ENCODE peak calls at places on chromosomes 6 and 20, in six cellular contexts. K, N, G, Y, T and Q are unnamed samples.
A peak's percentile ranks its signal among the peaks of the same experiment; 100 is the strongest.

GRCh38 chr20:41482647-41483552 is 116.3 kb upstream of the EMILIN3 start:
- DNase-seq in K (no peak), N (no peak), G (no peak), Y (no peak), T (no peak), Q (no peak)

GRCh38 chr6:121826156-121826810 is 390.8 kb downstream of the GJA1 start:
- DNase-seq in K (no peak), N (no peak), G (no peak), Y (no peak), T (no peak), Q (no peak)

GRCh38 chr6:84119277-84119676 is 85.7 kb downstream of the MRAP2 start:
- DNase-seq in K (no peak), N (no peak), G (no peak), Y (no peak), T (no peak), Q (no peak)

GRCh38 chr6:48098923-48099322 is 12.1 kb downstream of the PTCHD4 start:
- DNase-seq in K (no peak), N (no peak), G (no peak), Y (no peak), T (no peak), Q (no peak)

GRCh38 chr6:41042656-41043055 is 389 bp downstream of the TSPO2 start:
- DNase-seq in K (no peak), N (no peak), G (no peak), Y (no peak), T (no peak), Q (no peak)

GRCh38 chr6:169058634-169059033 is 195.0 kb downstream of the THBS2 start:
- DNase-seq in K (no peak), N (no peak), G (no peak), Y (no peak), T (no peak), Q (no peak)

GRCh38 chr20:33169176-33169794 is 1.3 kb downstream of the BPIFA2 start:
- DNase-seq in K (peak; percentile 81), N (peak; percentile 63), G (peak; percentile 29), Y (no peak), T (no peak), Q (no peak)

GRCh38 chr6:117168296-117169059 is 96.9 kb upstream of the VGLL2 start:
- DNase-seq in K (no peak), N (no peak), G (no peak), Y (no peak), T (no peak), Q (no peak)

GRCh38 chr6:32255212-32256153 is 31.6 kb upstream of the NOTCH4 start:
- DNase-seq in K (peak; percentile 80), N (peak; percentile 70), G (peak; percentile 48), Y (no peak), T (no peak), Q (peak; percentile 42)

GRCh38 chr20:41141153-41141815 is 3.9 kb downstream of the PLCG1 start:
- DNase-seq in K (no peak), N (peak; percentile 41), G (peak; percentile 49), Y (no peak), T (no peak), Q (no peak)

GRCh38 chr20:51457281-51457932 is 85.1 kb downstream of the NFATC2 start:
- DNase-seq in K (no peak), N (no peak), G (no peak), Y (no peak), T (no peak), Q (no peak)

GRCh38 chr6:168071620-168072019 is 7.4 kb downstream of the FRMD1 start:
- DNase-seq in K (peak; percentile 74), N (peak; percentile 54), G (peak; percentile 35), Y (no peak), T (no peak), Q (no peak)

GRCh38 chr20:49245921-49246740 is 26.9 kb downstream of the DDX27 start:
- DNase-seq in K (no peak), N (peak; percentile 50), G (peak; percentile 68), Y (peak; percentile 35), T (no peak), Q (peak; percentile 39)

GRCh38 chr20:51969191-51969590 is 166.9 kb upstream of the SALL4 start:
- DNase-seq in K (no peak), N (no peak), G (no peak), Y (no peak), T (no peak), Q (no peak)

GRCh38 chr6:79946242-79946641 is 1.1 kb downstream of the ELOVL4 start:
- DNase-seq in K (no peak), N (no peak), G (peak; percentile 25), Y (no peak), T (no peak), Q (no peak)

GRCh38 chr6:22248513-22249308 is 48.1 kb downstream of the PRL start:
- DNase-seq in K (no peak), N (no peak), G (peak; percentile 6), Y (no peak), T (no peak), Q (no peak)

GRCh38 chr6:134516582-134516981 is 198.7 kb upstream of the SGK1 start:
- DNase-seq in K (no peak), N (no peak), G (no peak), Y (no peak), T (no peak), Q (no peak)

GRCh38 chr6:2448826-2449571 is 203.6 kb upstream of the GMDS start:
- DNase-seq in K (no peak), N (peak; percentile 58), G (peak; percentile 72), Y (peak; percentile 33), T (no peak), Q (no peak)

GRCh38 chr6:98823428-98823827 is 10.9 kb upstream of the POU3F2 start:
- DNase-seq in K (no peak), N (no peak), G (no peak), Y (no peak), T (no peak), Q (no peak)

GRCh38 chr6:3960754-3961361 is 111.7 kb downstream of the FAM50B start:
- DNase-seq in K (no peak), N (no peak), G (no peak), Y (no peak), T (no peak), Q (no peak)

GRCh38 chr6:149236584-149236983 is 80.9 kb upstream of the TAB2 start:
- DNase-seq in K (no peak), N (no peak), G (no peak), Y (no peak), T (no peak), Q (no peak)

DNA sequence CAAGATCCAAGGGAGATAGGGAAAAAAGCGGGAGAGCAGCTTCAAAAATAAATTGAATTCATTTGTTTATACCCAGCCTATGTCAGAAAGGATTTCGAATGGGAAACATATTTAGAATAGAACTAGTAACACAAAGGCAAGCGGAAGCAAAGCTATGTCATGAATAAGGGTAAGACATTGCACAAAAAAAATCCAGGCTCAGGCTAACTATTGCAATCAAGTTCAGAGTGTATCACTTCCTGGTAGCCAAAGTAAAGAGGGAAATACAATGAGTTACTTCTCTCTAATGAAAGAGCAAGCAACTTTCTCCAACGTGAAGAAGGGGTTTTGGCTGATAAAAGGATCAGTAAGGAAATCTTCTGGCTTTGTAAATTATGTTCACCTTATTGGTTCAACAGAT is 212.8 kb downstream of the ZMYND8 start:
- DNase-seq in K (no peak), N (no peak), G (no peak), Y (no peak), T (no peak), Q (no peak)
- TF ChIP-seq POLR2AphosphoS5 in K (no peak), N (no peak), G (no peak), Y (no peak), T (no peak), Q (no peak)

GRCh38 chr6:35727206-35727934 is 9.5 kb upstream of the ARMC12 start:
- DNase-seq in K (peak; percentile 81), N (peak; percentile 82), G (peak; percentile 65), Y (peak; percentile 41), T (no peak), Q (peak; percentile 53)
- TF ChIP-seq POLR2A in K (peak; percentile 74), N (no peak), G (no peak), Y (no peak), T (no peak), Q (no peak)

GRCh38 chr6:161924516-161925116 is 650.8 kb upstream of the AGPAT4 start:
- DNase-seq in K (no peak), N (no peak), G (no peak), Y (no peak), T (no peak), Q (no peak)

GRCh38 chr6:161918608-161919205 is 644.8 kb upstream of the AGPAT4 start:
- DNase-seq in K (no peak), N (no peak), G (no peak), Y (no peak), T (no peak), Q (no peak)

GRCh38 chr6:161919711-161920110 is 645.9 kb upstream of the AGPAT4 start:
- DNase-seq in K (no peak), N (no peak), G (no peak), Y (no peak), T (no peak), Q (no peak)

GRCh38 chr6:161921602-161922400 is 647.9 kb upstream of the AGPAT4 start:
- DNase-seq in K (no peak), N (no peak), G (no peak), Y (no peak), T (no peak), Q (no peak)

GRCh38 chr6:161922631-161923119 is 648.8 kb upstream of the AGPAT4 start:
- DNase-seq in K (no peak), N (peak; percentile 29), G (peak; percentile 78), Y (no peak), T (no peak), Q (no peak)
- TF ChIP-seq TAF1 in K (no peak), N (no peak), G (no peak), Y (no peak), T (no peak), Q (no peak)

DNA sequence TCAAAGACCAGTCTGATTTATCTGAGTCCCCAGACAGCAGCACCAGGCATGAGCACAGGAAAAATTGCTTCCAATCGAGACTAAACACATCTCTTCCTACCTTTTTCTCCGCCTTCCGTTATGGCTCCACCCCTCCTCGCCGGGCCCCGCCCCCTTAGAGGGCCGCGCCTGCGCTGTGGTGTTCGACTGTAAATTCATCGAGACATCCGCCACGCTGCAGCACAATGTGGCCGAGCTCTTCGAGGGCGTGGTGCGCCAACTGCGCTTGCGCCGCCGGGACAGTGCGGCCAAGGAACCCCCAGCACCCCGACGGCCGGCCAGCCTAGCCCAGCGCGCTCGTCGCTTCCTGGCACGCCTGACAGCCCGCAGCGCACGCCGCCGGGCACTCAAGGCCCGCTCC is 8.9 kb downstream of the REM1 start:
- DNase-seq in K (no peak), N (peak; percentile 76), G (no peak), Y (no peak), T (no peak), Q (no peak)
- TF ChIP-seq POLR2AphosphoS5 in K (no peak), N (no peak), G (no peak), Y (no peak), T (no peak), Q (no peak)

DNA sequence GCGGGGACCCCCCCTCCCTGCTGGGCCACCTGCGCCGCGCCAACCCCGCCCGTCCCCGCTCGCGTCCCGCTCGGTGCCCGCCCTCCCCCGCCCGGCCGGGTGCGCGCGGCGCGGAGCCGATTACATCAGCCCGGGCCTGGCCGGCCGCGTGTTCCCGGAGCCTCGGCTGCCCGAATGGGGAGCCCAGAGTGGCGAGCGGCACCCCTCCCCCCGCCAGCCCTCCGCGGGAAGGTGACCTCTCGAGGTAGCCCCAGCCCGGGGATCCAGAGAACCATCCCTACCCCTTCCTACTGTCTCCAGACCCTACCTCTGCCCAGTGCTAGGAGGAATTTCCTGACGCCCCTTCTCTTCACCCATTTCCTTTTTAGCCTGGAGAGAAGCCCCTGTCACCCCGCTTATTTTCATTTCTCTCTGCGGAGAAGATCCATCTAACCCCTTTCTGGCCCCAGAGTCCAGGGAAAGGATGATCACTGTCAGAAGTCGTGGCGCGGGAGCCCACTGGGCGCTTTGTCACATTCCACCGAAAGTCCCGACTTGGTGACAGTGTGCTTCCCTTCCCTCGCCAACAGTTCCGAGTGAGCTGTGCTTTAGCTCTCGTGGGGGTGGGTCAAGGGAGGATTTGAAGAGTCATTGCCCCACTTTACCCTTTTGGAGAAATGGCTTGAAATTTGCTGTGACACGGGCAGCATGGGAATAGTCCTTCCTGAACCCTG is 2.0 kb downstream of the VEGFA start:
- DNase-seq in K (peak; percentile 78), N (peak; percentile 86), G (peak; percentile 51), Y (peak; percentile 75), T (no peak), Q (peak; percentile 70)
- TF ChIP-seq POLR2A in K (peak; percentile 70), N (no peak), G (peak; percentile 23), Y (no peak), T (peak; percentile 55), Q (no peak)